ENCODE peak calls at places on chromosomes 11 and 22, in seven cellular contexts. One of them, this sample, is unnamed.

GRCh38 chr22:21931056-21931455 is 21.6 kb downstream of the PPM1F start:
- DNase-seq in activated CD4-positive, alpha-beta T cell treated with anti-CD3 and anti-CD28 coated beads for 1 hour: no peak
- DNase-seq in activated T-cell treated with anti-CD3 and anti-CD28 coated beads for 1 hour: no peak
- DNase-seq in colonic mucosa: no peak
- DNase-seq in amniotic stem cell: no peak
- DNase-seq in osteocyte: no peak
- DNase-seq in C1 segment of cervical spinal cord: no peak
- DNase-seq in this sample: no peak

GRCh38 chr11:65640483-65641207 is 2.7 kb downstream of the SIPA1 start:
- DNase-seq in activated CD4-positive, alpha-beta T cell treated with anti-CD3 and anti-CD28 coated beads for 1 hour: no peak
- DNase-seq in activated T-cell treated with anti-CD3 and anti-CD28 coated beads for 1 hour: peak
- DNase-seq in colonic mucosa: peak
- DNase-seq in amniotic stem cell: no peak
- DNase-seq in osteocyte: no peak
- DNase-seq in C1 segment of cervical spinal cord: peak
- DNase-seq in this sample: no peak

GRCh38 chr11:110376711-110377324 is 52.9 kb upstream of the FDX1 start:
- DNase-seq in activated CD4-positive, alpha-beta T cell treated with anti-CD3 and anti-CD28 coated beads for 1 hour: no peak
- DNase-seq in activated T-cell treated with anti-CD3 and anti-CD28 coated beads for 1 hour: no peak
- DNase-seq in colonic mucosa: peak
- DNase-seq in amniotic stem cell: peak
- DNase-seq in osteocyte: no peak
- DNase-seq in C1 segment of cervical spinal cord: peak
- DNase-seq in this sample: peak

GRCh38 chr22:46109474-46110003 is 40.8 kb upstream of the PPARA start:
- DNase-seq in activated CD4-positive, alpha-beta T cell treated with anti-CD3 and anti-CD28 coated beads for 1 hour: no peak
- DNase-seq in activated T-cell treated with anti-CD3 and anti-CD28 coated beads for 1 hour: no peak
- DNase-seq in colonic mucosa: no peak
- DNase-seq in amniotic stem cell: no peak
- DNase-seq in osteocyte: no peak
- DNase-seq in C1 segment of cervical spinal cord: no peak
- DNase-seq in this sample: no peak

GRCh38 chr22:37918580-37919274 is 12.6 kb downstream of the MICALL1 start:
- DNase-seq in activated CD4-positive, alpha-beta T cell treated with anti-CD3 and anti-CD28 coated beads for 1 hour: no peak
- DNase-seq in activated T-cell treated with anti-CD3 and anti-CD28 coated beads for 1 hour: no peak
- DNase-seq in colonic mucosa: no peak
- DNase-seq in amniotic stem cell: no peak
- DNase-seq in osteocyte: no peak
- DNase-seq in C1 segment of cervical spinal cord: no peak
- DNase-seq in this sample: no peak

GRCh38 chr11:83060965-83061364 is 10.7 kb downstream of the RAB30 start:
- DNase-seq in activated CD4-positive, alpha-beta T cell treated with anti-CD3 and anti-CD28 coated beads for 1 hour: no peak
- DNase-seq in activated T-cell treated with anti-CD3 and anti-CD28 coated beads for 1 hour: no peak
- DNase-seq in colonic mucosa: no peak
- DNase-seq in amniotic stem cell: no peak
- DNase-seq in osteocyte: no peak
- DNase-seq in C1 segment of cervical spinal cord: no peak
- DNase-seq in this sample: no peak

GRCh38 chr11:44702897-44703296 is 23.9 kb upstream of the TSPAN18 start:
- DNase-seq in activated CD4-positive, alpha-beta T cell treated with anti-CD3 and anti-CD28 coated beads for 1 hour: no peak
- DNase-seq in activated T-cell treated with anti-CD3 and anti-CD28 coated beads for 1 hour: no peak
- DNase-seq in colonic mucosa: no peak
- DNase-seq in amniotic stem cell: no peak
- DNase-seq in osteocyte: no peak
- DNase-seq in C1 segment of cervical spinal cord: no peak
- DNase-seq in this sample: no peak

GRCh38 chr11:10639350-10639749 is 54.2 kb downstream of the IRAG1 start:
- DNase-seq in activated CD4-positive, alpha-beta T cell treated with anti-CD3 and anti-CD28 coated beads for 1 hour: no peak
- DNase-seq in activated T-cell treated with anti-CD3 and anti-CD28 coated beads for 1 hour: no peak
- DNase-seq in colonic mucosa: no peak
- DNase-seq in amniotic stem cell: no peak
- DNase-seq in osteocyte: no peak
- DNase-seq in C1 segment of cervical spinal cord: no peak
- DNase-seq in this sample: no peak

GRCh38 chr22:47218671-47219070 is 456.2 kb downstream of the TBC1D22A start:
- DNase-seq in activated CD4-positive, alpha-beta T cell treated with anti-CD3 and anti-CD28 coated beads for 1 hour: no peak
- DNase-seq in activated T-cell treated with anti-CD3 and anti-CD28 coated beads for 1 hour: no peak
- DNase-seq in colonic mucosa: peak
- DNase-seq in amniotic stem cell: no peak
- DNase-seq in osteocyte: peak
- DNase-seq in C1 segment of cervical spinal cord: no peak
- DNase-seq in this sample: no peak

GRCh38 chr22:41524809-41525449 is 19.3 kb downstream of the POLR3H start:
- DNase-seq in activated CD4-positive, alpha-beta T cell treated with anti-CD3 and anti-CD28 coated beads for 1 hour: peak
- DNase-seq in activated T-cell treated with anti-CD3 and anti-CD28 coated beads for 1 hour: peak
- DNase-seq in colonic mucosa: peak
- DNase-seq in amniotic stem cell: no peak
- DNase-seq in osteocyte: no peak
- DNase-seq in C1 segment of cervical spinal cord: no peak
- DNase-seq in this sample: no peak

GRCh38 chr11:1410366-1411291 is 20.9 kb downstream of the BRSK2 start:
- DNase-seq in activated CD4-positive, alpha-beta T cell treated with anti-CD3 and anti-CD28 coated beads for 1 hour: no peak
- DNase-seq in activated T-cell treated with anti-CD3 and anti-CD28 coated beads for 1 hour: no peak
- DNase-seq in colonic mucosa: no peak
- DNase-seq in amniotic stem cell: no peak
- DNase-seq in osteocyte: no peak
- DNase-seq in C1 segment of cervical spinal cord: no peak
- DNase-seq in this sample: peak

GRCh38 chr22:35904332-35904692 is 124.3 kb downstream of the RBFOX2 start:
- DNase-seq in activated CD4-positive, alpha-beta T cell treated with anti-CD3 and anti-CD28 coated beads for 1 hour: no peak
- DNase-seq in activated T-cell treated with anti-CD3 and anti-CD28 coated beads for 1 hour: no peak
- DNase-seq in colonic mucosa: no peak
- DNase-seq in amniotic stem cell: no peak
- DNase-seq in osteocyte: no peak
- DNase-seq in C1 segment of cervical spinal cord: no peak
- DNase-seq in this sample: no peak

GRCh38 chr11:115605397-115606222 is 101.4 kb upstream of the CADM1 start:
- DNase-seq in activated CD4-positive, alpha-beta T cell treated with anti-CD3 and anti-CD28 coated beads for 1 hour: no peak
- DNase-seq in activated T-cell treated with anti-CD3 and anti-CD28 coated beads for 1 hour: no peak
- DNase-seq in colonic mucosa: no peak
- DNase-seq in amniotic stem cell: no peak
- DNase-seq in osteocyte: no peak
- DNase-seq in C1 segment of cervical spinal cord: no peak
- DNase-seq in this sample: peak